ENCODE peak calls at places on chromosomes 16 and 17, in nine cellular contexts. X, P, V, G, O, Q, N, E and C are unnamed samples.

GRCh38 chr17:45050680-45051059 is 762 bp downstream of the DCAKD start:
- DNase-seq in X (no peak), P (no peak), V (no peak), G (no peak), O (peak; percentile 30), Q (no peak), N (peak; percentile 56), E (peak; percentile 33), C (no peak)

GRCh38 chr16:72848759-72849664 is 198.9 kb downstream of the ZFHX3 start:
- DNase-seq in X (no peak), P (peak; percentile 81), V (peak; percentile 73), G (peak; percentile 87), O (no peak), Q (peak; percentile 81), N (peak; percentile 82), E (peak; percentile 85), C (peak; percentile 89)

GRCh38 chr16:15490123-15490711 is 55.8 kb downstream of the BMERB1 start:
- DNase-seq in X (no peak), P (no peak), V (no peak), G (no peak), O (no peak), Q (no peak), N (no peak), E (no peak), C (no peak)

GRCh38 chr17:61140386-61140785 is 259.3 kb upstream of the TBX2 start:
- DNase-seq in X (no peak), P (no peak), V (no peak), G (no peak), O (no peak), Q (no peak), N (no peak), E (no peak), C (no peak)

GRCh38 chr17:63436523-63437110 is 9.5 kb downstream of the CYB561 start:
- DNase-seq in X (no peak), P (no peak), V (no peak), G (no peak), O (peak; percentile 63), Q (no peak), N (peak; percentile 73), E (no peak), C (no peak)

GRCh38 chr17:81966343-81967243 is 5.6 kb upstream of the NOTUM start:
- DNase-seq in X (no peak), P (no peak), V (no peak), G (peak; percentile 51), O (peak; percentile 83), Q (no peak), N (peak; percentile 92), E (peak; percentile 70), C (no peak)

GRCh38 chr16:57299009-57299718 is 14.7 kb upstream of the PLLP start:
- DNase-seq in X (no peak), P (peak; percentile 89), V (no peak), G (no peak), O (peak; percentile 79), Q (no peak), N (peak; percentile 69), E (peak; percentile 50), C (no peak)

GRCh38 chr17:7329360-7330098 is 394 bp upstream of the NEURL4 start:
- DNase-seq in X (peak; percentile 94), P (peak; percentile 98), V (peak; percentile 94), G (peak; percentile 99), O (peak; percentile 99), Q (peak; percentile 96), N (peak; percentile 97), E (peak; percentile 99), C (peak; percentile 98)

GRCh38 chr16:73125860-73126259 is 77.9 kb upstream of the ZFHX3 start:
- DNase-seq in X (no peak), P (no peak), V (no peak), G (no peak), O (no peak), Q (no peak), N (no peak), E (no peak), C (no peak)

GRCh38 chr17:47966079-47966519 is 4.8 kb upstream of the CDK5RAP3 start:
- DNase-seq in X (no peak), P (no peak), V (no peak), G (peak; percentile 53), O (no peak), Q (no peak), N (no peak), E (peak; percentile 82), C (no peak)

DNA sequence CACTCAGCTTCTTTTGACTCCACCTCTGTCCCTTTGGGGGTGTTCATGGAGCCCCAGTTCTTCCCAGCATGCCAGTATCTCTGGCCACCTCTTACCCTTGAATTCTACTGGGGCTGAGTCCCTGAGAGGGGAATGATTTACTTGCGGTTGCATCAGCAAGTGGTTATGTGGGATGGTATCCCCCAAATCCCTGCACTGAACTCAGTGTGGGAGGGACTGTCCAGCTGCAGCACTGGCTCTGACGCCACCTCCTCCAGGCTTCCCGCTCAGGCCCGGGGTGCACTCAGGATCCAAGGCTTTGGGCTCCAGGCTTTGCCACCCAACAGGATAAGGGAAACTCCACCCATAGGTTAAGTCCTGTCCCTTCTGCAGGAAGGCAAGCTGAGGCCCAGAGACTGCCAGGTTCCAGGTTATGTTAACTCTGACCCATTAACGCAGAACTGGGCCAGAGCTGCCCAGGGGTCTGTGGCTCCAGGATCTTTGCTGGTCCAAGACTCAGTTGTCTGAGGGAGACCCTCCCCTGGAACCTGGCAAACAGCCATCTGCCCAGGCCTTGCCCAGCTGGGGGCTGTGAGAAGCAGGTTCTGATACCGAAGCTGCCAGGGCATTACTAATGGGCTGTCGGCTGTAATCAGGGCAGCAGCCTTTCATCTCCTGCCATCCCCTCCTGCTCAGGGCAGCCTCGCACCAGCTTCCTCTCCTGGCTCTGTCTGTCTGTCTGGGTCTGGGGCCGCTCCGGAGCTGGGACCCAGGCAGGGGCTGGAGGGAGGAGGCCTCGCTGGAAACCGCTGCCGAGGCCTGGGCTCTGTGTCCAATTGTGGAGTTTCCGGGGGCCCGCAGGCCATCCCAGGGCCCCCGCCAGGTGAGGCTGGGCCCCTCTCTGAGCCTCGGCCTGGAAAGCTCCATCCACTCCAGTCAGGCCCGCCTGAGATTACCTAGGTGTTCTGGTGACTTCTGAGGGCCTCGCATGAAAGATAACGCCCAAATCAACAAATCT is 21.4 kb upstream of the BRD7 start:
- DNase-seq in X (no peak), P (no peak), V (no peak), G (no peak), O (no peak), Q (no peak), N (peak; percentile 61), E (no peak), C (no peak)
- H3K27ac ChIP-seq in X (no peak overlapping the region), P (no peak overlapping the region), V (no peak overlapping the region), G (no peak overlapping the region), O (no peak overlapping the region), Q (no peak overlapping the region), N (no peak overlapping the region), E (no peak overlapping the region), C (no peak overlapping the region)

DNA sequence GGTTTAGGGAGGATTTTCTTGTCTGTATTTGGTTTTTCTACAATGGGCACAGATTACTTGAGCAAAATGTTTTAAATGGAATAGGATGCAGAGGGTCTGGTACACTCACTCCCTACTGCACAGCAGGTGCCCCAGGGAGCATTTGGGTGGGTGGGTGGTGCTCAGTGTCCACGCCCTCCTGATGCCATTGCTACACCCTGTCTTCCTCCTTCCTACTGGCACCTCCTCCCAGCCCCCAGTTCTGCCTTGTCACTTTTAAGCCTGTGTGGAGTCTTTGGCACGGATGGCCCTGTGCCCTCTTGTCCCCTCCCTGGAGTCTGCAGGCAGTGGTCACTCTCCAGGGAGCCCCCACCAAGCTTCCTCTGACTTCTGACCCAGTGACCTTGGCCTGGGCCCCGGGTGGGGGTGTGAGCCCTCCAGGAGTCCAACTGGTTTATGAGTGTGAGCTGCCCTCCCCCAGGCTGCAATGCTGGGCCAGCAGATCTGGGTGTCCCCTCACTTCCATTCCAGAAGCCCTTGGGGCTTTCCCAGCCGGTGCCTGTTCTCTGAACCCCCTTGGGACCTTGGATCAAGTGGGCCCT is 15.5 kb downstream of the LLGL2 start:
- DNase-seq in X (no peak), P (peak; percentile 56), V (no peak), G (no peak), O (no peak), Q (no peak), N (no peak), E (no peak), C (no peak)
- H3K4me1 ChIP-seq in X (peaks cover 7% of the 10 kb centered on the region), P (peaks cover 12% of the 10 kb centered on the region), V (no peaks in the 10 kb centered on the region), G (no peaks in the 10 kb centered on the region), O (no peaks in the 10 kb centered on the region), Q (no peaks in the 10 kb centered on the region), N (no peaks in the 10 kb centered on the region), E (peaks cover 65% of the 10 kb centered on the region), C (no peaks in the 10 kb centered on the region)

GRCh38 chr17:35655303-35655702 is 68.2 kb downstream of the AP2B1 start:
- DNase-seq in X (no peak), P (no peak), V (no peak), G (no peak), O (no peak), Q (no peak), N (no peak), E (no peak), C (no peak)

GRCh38 chr17:35665662-35666061 is 65.8 kb upstream of the RASL10B start:
- DNase-seq in X (no peak), P (no peak), V (no peak), G (no peak), O (no peak), Q (no peak), N (no peak), E (no peak), C (no peak)

GRCh38 chr17:35666070-35666469 is 65.4 kb upstream of the RASL10B start:
- DNase-seq in X (no peak), P (no peak), V (no peak), G (no peak), O (no peak), Q (no peak), N (no peak), E (no peak), C (no peak)

GRCh38 chr17:35664685-35665084 is 66.8 kb upstream of the RASL10B start:
- DNase-seq in X (no peak), P (no peak), V (no peak), G (no peak), O (no peak), Q (no peak), N (no peak), E (no peak), C (no peak)

DNA sequence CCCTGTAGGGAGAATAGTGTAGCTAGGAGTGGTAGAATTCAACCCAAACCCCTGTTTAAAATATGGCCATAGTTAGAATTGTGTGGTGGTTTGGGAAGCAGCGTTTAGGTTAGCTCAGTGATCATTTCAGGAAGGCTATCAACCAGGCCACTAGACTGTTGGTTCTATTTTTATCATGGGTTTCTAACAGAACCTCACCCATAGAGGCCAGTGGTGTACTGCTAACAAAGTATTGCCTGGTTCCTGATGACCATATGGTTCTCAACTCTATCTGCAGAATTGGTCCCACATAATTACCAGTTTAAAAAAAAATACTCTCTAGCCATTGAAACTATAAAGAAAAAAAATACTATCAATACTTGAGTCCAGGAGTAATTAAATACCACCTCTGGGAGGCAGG is 70.5 kb upstream of the RASL10B start:
- DNase-seq in X (no peak), P (no peak), V (no peak), G (no peak), O (no peak), Q (no peak), N (no peak), E (no peak), C (peak; percentile 8)
- TF ChIP-seq CTCF in X (no peak), P (no peak), V (no peak), G (no peak), O (peak; percentile 8), Q (no peak), N (no peak), E (no peak), C (peak; percentile 53)

DNA sequence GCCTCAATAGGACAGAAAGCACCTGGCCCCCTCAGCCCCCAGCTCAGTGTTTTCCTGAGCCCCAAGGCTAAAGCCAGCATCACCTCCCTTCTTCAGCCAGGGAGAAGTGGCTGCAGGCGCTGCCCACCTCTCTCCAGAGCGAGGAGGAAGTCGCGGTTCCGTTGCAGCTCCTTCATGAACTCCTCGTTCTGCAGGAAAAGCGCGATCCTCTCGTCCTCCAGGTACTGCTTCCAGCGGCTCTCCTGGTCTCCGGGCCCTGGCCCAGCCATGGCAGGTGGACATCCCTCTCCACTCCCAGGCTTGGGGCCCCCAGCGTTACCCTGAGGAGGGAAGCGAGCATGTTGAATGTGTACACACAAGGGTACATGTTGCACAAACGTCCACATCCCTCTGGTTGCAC is 22.7 kb upstream of the MRPS23 start:
- DNase-seq in X (no peak), P (no peak), V (no peak), G (no peak), O (no peak), Q (no peak), N (no peak), E (no peak), C (no peak)
- H3K27ac ChIP-seq in X (no peak overlapping the region), P (no peak overlapping the region), V (no peak overlapping the region), G (no peak overlapping the region), O (no peak overlapping the region), Q (no peak overlapping the region), N (no peak overlapping the region), E (peak overlapping the region; percentile 87), C (no peak overlapping the region)